ENCODE peak calls at places on chromosome 6, in five cellular contexts. O is ELF-1, T is posterior vena cava, V is dorsolateral prefrontal cortex, G is HS-27A. P is an unnamed sample.
A peak's percentile ranks its signal among the peaks of the same experiment; 100 is the strongest.

GRCh38 chr6:92550501-92550900 is 868.9 kb downstream of the EPHA7 start:
- DNase-seq in O (no peak), T (no peak), V (no peak), G (no peak), P (no peak)

GRCh38 chr6:152669894-152670293 is 27.8 kb upstream of the MYCT1 start:
- DNase-seq in O (no peak), T (no peak), V (no peak), G (no peak), P (no peak)

GRCh38 chr6:38570750-38571149 is 69.0 kb downstream of the BTBD9 start:
- DNase-seq in O (no peak), T (no peak), V (no peak), G (no peak), P (no peak)

GRCh38 chr6:68778356-68779020 is 143.4 kb downstream of the ADGRB3 start:
- DNase-seq in O (peak; percentile 2), T (no peak), V (peak; percentile 52), G (no peak), P (no peak)

GRCh38 chr6:11146117-11146826 is 34.7 kb upstream of the ERVFRD-1 start:
- DNase-seq in O (no peak), T (no peak), V (no peak), G (no peak), P (no peak)

GRCh38 chr6:133431031-133431430 is 189.9 kb downstream of the EYA4 start:
- DNase-seq in O (peak; percentile 14), T (no peak), V (no peak), G (no peak), P (no peak)

GRCh38 chr6:22466665-22467064 is 102.7 kb upstream of the HDGFL1 start:
- DNase-seq in O (peak; percentile 27), T (no peak), V (no peak), G (no peak), P (no peak)

GRCh38 chr6:21423106-21423854 is 170.3 kb upstream of the SOX4 start:
- DNase-seq in O (peak; percentile 67), T (no peak), V (no peak), G (no peak), P (no peak)

GRCh38 chr6:79632580-79632979 is 1.5 kb downstream of the SH3BGRL2 start:
- DNase-seq in O (no peak), T (no peak), V (no peak), G (no peak), P (no peak)

P was measured in amniotic stem cell.